ENCODE peak calls at places on chromosomes 6 and 20, in five cellular contexts. One of them, this sample, is unnamed. For H3K27me3 and H3K36me3, the result is how much of the 10 kb centered on the place peaks cover.

GRCh38 chr20:16106191-16106849 is 466.9 kb downstream of the KIF16B start:
- DNase-seq in GM12878: no peak
- DNase-seq in CD8-positive, alpha-beta T cell: no peak
- DNase-seq in neural progenitor cell: no peak
- DNase-seq in BE2C: no peak
- DNase-seq in this sample: no peak

GRCh38 chr20:63434599-63435378 is 37.7 kb downstream of the KCNQ2 start:
- DNase-seq in GM12878: peak
- DNase-seq in CD8-positive, alpha-beta T cell: peak
- DNase-seq in neural progenitor cell: peak
- DNase-seq in BE2C: peak
- DNase-seq in this sample: peak

GRCh38 chr20:32970973-32971300 is 33.3 kb downstream of the SUN5 start:
- DNase-seq in GM12878: no peak
- DNase-seq in CD8-positive, alpha-beta T cell: no peak
- DNase-seq in neural progenitor cell: no peak
- DNase-seq in BE2C: no peak
- DNase-seq in this sample: no peak

GRCh38 chr6:36731622-36732310 is 34.1 kb downstream of the RAB44 start:
- DNase-seq in GM12878: no peak
- DNase-seq in CD8-positive, alpha-beta T cell: no peak
- DNase-seq in neural progenitor cell: no peak
- DNase-seq in BE2C: no peak
- DNase-seq in this sample: no peak

GRCh38 chr6:73372516-73372915 is 2.8 kb upstream of the OOEP start:
- DNase-seq in GM12878: no peak
- DNase-seq in CD8-positive, alpha-beta T cell: no peak
- DNase-seq in neural progenitor cell: no peak
- DNase-seq in BE2C: no peak
- DNase-seq in this sample: no peak

GRCh38 chr20:32437391-32438074 is 79.4 kb downstream of the ASXL1 start:
- DNase-seq in GM12878: no peak
- DNase-seq in CD8-positive, alpha-beta T cell: no peak
- DNase-seq in neural progenitor cell: no peak
- DNase-seq in BE2C: no peak
- DNase-seq in this sample: peak

GRCh38 chr6:112282217-112282616 is 27.9 kb upstream of the LAMA4 start:
- DNase-seq in GM12878: no peak
- DNase-seq in CD8-positive, alpha-beta T cell: no peak
- DNase-seq in neural progenitor cell: peak
- DNase-seq in BE2C: peak
- DNase-seq in this sample: peak

GRCh38 chr6:38151580-38152500 is 332.3 kb downstream of the ZFAND3 start:
- DNase-seq in GM12878: no peak
- DNase-seq in CD8-positive, alpha-beta T cell: no peak
- DNase-seq in neural progenitor cell: no peak
- DNase-seq in BE2C: no peak
- DNase-seq in this sample: no peak

GRCh38 chr6:35453236-35453635 is 1.1 kb downstream of the FANCE start:
- DNase-seq in GM12878: no peak
- DNase-seq in CD8-positive, alpha-beta T cell: no peak
- DNase-seq in neural progenitor cell: no peak
- DNase-seq in BE2C: no peak
- DNase-seq in this sample: no peak

GRCh38 chr6:4167123-4167522 is 31.7 kb upstream of the ECI2 start:
- DNase-seq in GM12878: no peak
- DNase-seq in CD8-positive, alpha-beta T cell: no peak
- DNase-seq in neural progenitor cell: no peak
- DNase-seq in BE2C: no peak
- DNase-seq in this sample: no peak

GRCh38 chr20:59931511-59932312 is 1.7 kb downstream of the SYCP2 start:
- DNase-seq in GM12878: no peak
- DNase-seq in CD8-positive, alpha-beta T cell: no peak
- DNase-seq in neural progenitor cell: no peak
- DNase-seq in BE2C: no peak
- DNase-seq in this sample: no peak

GRCh38 chr6:81933648-81934047 is 181.2 kb upstream of the TENT5A start:
- DNase-seq in GM12878: no peak
- DNase-seq in CD8-positive, alpha-beta T cell: no peak
- DNase-seq in neural progenitor cell: no peak
- DNase-seq in BE2C: no peak
- DNase-seq in this sample: no peak

GRCh38 chr6:19754686-19755085 is 82.5 kb upstream of the ID4 start:
- DNase-seq in GM12878: no peak
- DNase-seq in CD8-positive, alpha-beta T cell: no peak
- DNase-seq in neural progenitor cell: no peak
- DNase-seq in BE2C: no peak
- DNase-seq in this sample: no peak

GRCh38 chr6:54988576-54988975 is 142.0 kb downstream of the FAM83B start:
- DNase-seq in GM12878: no peak
- DNase-seq in CD8-positive, alpha-beta T cell: no peak
- DNase-seq in neural progenitor cell: no peak
- DNase-seq in BE2C: no peak
- DNase-seq in this sample: no peak

GRCh38 chr6:55069132-55069781 is 105.1 kb upstream of the HCRTR2 start:
- DNase-seq in GM12878: no peak
- DNase-seq in CD8-positive, alpha-beta T cell: no peak
- DNase-seq in neural progenitor cell: peak
- DNase-seq in BE2C: peak
- DNase-seq in this sample: no peak

GRCh38 chr6:100673641-100674040 is 207.5 kb downstream of the ASCC3 start:
- DNase-seq in GM12878: no peak
- DNase-seq in CD8-positive, alpha-beta T cell: no peak
- DNase-seq in neural progenitor cell: peak
- DNase-seq in BE2C: no peak
- DNase-seq in this sample: no peak

GRCh38 chr6:141562181-141562800 is 570.4 kb upstream of the GJE1 start:
- DNase-seq in GM12878: no peak
- DNase-seq in CD8-positive, alpha-beta T cell: peak
- DNase-seq in neural progenitor cell: peak
- DNase-seq in BE2C: peak
- DNase-seq in this sample: peak

GRCh38 chr6:33082702-33083101 is 6.9 kb downstream of the HLA-DPB1 start:
- DNase-seq in GM12878: no peak
- DNase-seq in CD8-positive, alpha-beta T cell: no peak
- DNase-seq in neural progenitor cell: peak
- DNase-seq in BE2C: no peak
- DNase-seq in this sample: no peak

GRCh38 chr6:123016431-123017110 is 20.5 kb downstream of the CLVS2 start:
- DNase-seq in GM12878: no peak
- DNase-seq in CD8-positive, alpha-beta T cell: no peak
- DNase-seq in neural progenitor cell: peak
- DNase-seq in BE2C: no peak
- DNase-seq in this sample: no peak

GRCh38 chr20:24700166-24700860 is 230.9 kb downstream of the SYNDIG1 start:
- DNase-seq in GM12878: no peak
- DNase-seq in CD8-positive, alpha-beta T cell: no peak
- DNase-seq in neural progenitor cell: no peak
- DNase-seq in BE2C: no peak
- DNase-seq in this sample: peak

GRCh38 chr6:100880901-100881706 is at the start of gene ASCC3:
- DNase-seq in GM12878: peak
- DNase-seq in CD8-positive, alpha-beta T cell: peak
- DNase-seq in neural progenitor cell: peak
- DNase-seq in BE2C: peak
- DNase-seq in this sample: peak

GRCh38 chr6:159380104-159380503 is 210.9 kb downstream of the FNDC1 start:
- DNase-seq in GM12878: no peak
- DNase-seq in CD8-positive, alpha-beta T cell: no peak
- DNase-seq in neural progenitor cell: no peak
- DNase-seq in BE2C: no peak
- DNase-seq in this sample: no peak

GRCh38 chr20:35135867-35136586 is 11.1 kb downstream of the EDEM2 start:
- DNase-seq in GM12878: no peak
- DNase-seq in CD8-positive, alpha-beta T cell: no peak
- DNase-seq in neural progenitor cell: no peak
- DNase-seq in BE2C: no peak
- DNase-seq in this sample: peak

GRCh38 chr20:61806314-61806713 is 259.4 kb downstream of the TAF4 start:
- DNase-seq in GM12878: no peak
- DNase-seq in CD8-positive, alpha-beta T cell: no peak
- DNase-seq in neural progenitor cell: no peak
- DNase-seq in BE2C: no peak
- DNase-seq in this sample: no peak
- H3K27me3 ChIP-seq in GM12878: under half
- H3K27me3 ChIP-seq in CD8-positive, alpha-beta T cell: under half
- H3K27me3 ChIP-seq in neural progenitor cell: under half
- H3K27me3 ChIP-seq in BE2C: half or more
- H3K27me3 ChIP-seq in this sample: under half

GRCh38 chr20:17619351-17620093 is 49.6 kb downstream of the DSTN start:
- DNase-seq in GM12878: no peak
- DNase-seq in CD8-positive, alpha-beta T cell: no peak
- DNase-seq in neural progenitor cell: no peak
- DNase-seq in BE2C: no peak
- DNase-seq in this sample: peak

GRCh38 chr20:17617212-17617867 is 47.5 kb downstream of the DSTN start:
- DNase-seq in GM12878: no peak
- DNase-seq in CD8-positive, alpha-beta T cell: peak
- DNase-seq in neural progenitor cell: peak
- DNase-seq in BE2C: peak
- DNase-seq in this sample: peak

GRCh38 chr20:17616480-17617211 is 46.8 kb downstream of the DSTN start:
- DNase-seq in GM12878: no peak
- DNase-seq in CD8-positive, alpha-beta T cell: no peak
- DNase-seq in neural progenitor cell: no peak
- DNase-seq in BE2C: no peak
- DNase-seq in this sample: peak

GRCh38 chr20:17618673-17619013 is 48.8 kb downstream of the DSTN start:
- DNase-seq in GM12878: no peak
- DNase-seq in CD8-positive, alpha-beta T cell: no peak
- DNase-seq in neural progenitor cell: no peak
- DNase-seq in BE2C: no peak
- DNase-seq in this sample: no peak

DNA sequence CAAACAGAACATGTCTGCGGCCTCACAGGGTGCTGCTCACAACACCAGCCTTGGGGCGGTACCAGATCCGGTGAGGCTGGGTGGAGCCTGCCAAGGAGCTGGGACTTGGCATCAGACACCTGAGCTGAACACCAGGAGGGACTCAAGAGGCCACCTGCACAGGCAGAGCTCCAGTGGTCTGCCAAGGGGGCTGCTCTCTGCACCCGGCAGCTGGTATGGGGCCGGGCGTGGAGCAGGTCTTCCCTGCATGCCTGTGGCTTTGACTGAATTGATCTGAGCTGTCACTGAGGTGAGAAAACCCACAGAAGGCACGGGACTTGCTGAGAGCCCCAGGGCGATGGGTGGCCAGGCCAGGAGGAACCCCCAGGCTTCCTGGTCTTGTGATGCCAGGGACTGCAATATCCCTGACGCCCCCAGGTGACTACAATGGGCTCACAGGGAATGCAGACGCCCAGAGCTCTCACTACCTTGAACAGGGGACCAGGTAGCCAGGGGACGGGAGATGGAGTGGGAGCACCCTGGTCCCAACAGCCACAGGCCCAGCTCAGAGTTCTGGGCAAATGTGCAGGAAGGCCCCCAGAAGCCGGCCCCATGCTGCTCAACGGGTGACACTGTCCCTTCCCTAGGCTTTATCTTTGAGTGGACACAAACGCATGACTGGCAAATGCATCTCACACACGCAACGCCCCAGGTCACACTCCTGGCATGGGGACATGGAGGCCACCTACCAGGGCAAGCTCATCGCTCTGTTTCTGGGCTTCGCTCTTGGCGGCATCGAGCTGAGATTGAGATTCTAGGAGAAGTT is 48.2 kb downstream of the DSTN start:
- DNase-seq in GM12878: no peak
- DNase-seq in CD8-positive, alpha-beta T cell: no peak
- DNase-seq in neural progenitor cell: no peak
- DNase-seq in BE2C: no peak
- DNase-seq in this sample: peak
- TF ChIP-seq CTCF in GM12878: no peak
- TF ChIP-seq CTCF in CD8-positive, alpha-beta T cell: peak
- TF ChIP-seq CTCF in neural progenitor cell: no peak
- TF ChIP-seq CTCF in BE2C: no peak
- TF ChIP-seq CTCF in this sample: no peak

GRCh38 chr6:149723771-149724417 is 6.0 kb upstream of the LATS1 start:
- DNase-seq in GM12878: no peak
- DNase-seq in CD8-positive, alpha-beta T cell: peak
- DNase-seq in neural progenitor cell: peak
- DNase-seq in BE2C: peak
- DNase-seq in this sample: no peak

GRCh38 chr6:149723262-149723661 is 5.4 kb upstream of the LATS1 start:
- DNase-seq in GM12878: no peak
- DNase-seq in CD8-positive, alpha-beta T cell: no peak
- DNase-seq in neural progenitor cell: no peak
- DNase-seq in BE2C: no peak
- DNase-seq in this sample: no peak

GRCh38 chr6:149728499-149729234 is 10.8 kb upstream of the LATS1 start:
- DNase-seq in GM12878: no peak
- DNase-seq in CD8-positive, alpha-beta T cell: no peak
- DNase-seq in neural progenitor cell: no peak
- DNase-seq in BE2C: no peak
- DNase-seq in this sample: no peak

GRCh38 chr6:149725785-149726184 is 7.9 kb upstream of the LATS1 start:
- DNase-seq in GM12878: no peak
- DNase-seq in CD8-positive, alpha-beta T cell: no peak
- DNase-seq in neural progenitor cell: no peak
- DNase-seq in BE2C: no peak
- DNase-seq in this sample: no peak

GRCh38 chr6:149727793-149728498 is 10.0 kb upstream of the LATS1 start:
- DNase-seq in GM12878: no peak
- DNase-seq in CD8-positive, alpha-beta T cell: no peak
- DNase-seq in neural progenitor cell: no peak
- DNase-seq in BE2C: no peak
- DNase-seq in this sample: no peak
- H3K36me3 ChIP-seq in GM12878: under half
- H3K36me3 ChIP-seq in CD8-positive, alpha-beta T cell: under half
- H3K36me3 ChIP-seq in neural progenitor cell: under half
- H3K36me3 ChIP-seq in BE2C: half or more
- H3K36me3 ChIP-seq in this sample: under half

GRCh38 chr20:49784291-49784690 is 28.3 kb upstream of the SLC9A8 start:
- DNase-seq in GM12878: no peak
- DNase-seq in CD8-positive, alpha-beta T cell: no peak
- DNase-seq in neural progenitor cell: no peak
- DNase-seq in BE2C: no peak
- DNase-seq in this sample: no peak

GRCh38 chr20:49786226-49786625 is 26.4 kb upstream of the SLC9A8 start:
- DNase-seq in GM12878: peak
- DNase-seq in CD8-positive, alpha-beta T cell: no peak
- DNase-seq in neural progenitor cell: no peak
- DNase-seq in BE2C: no peak
- DNase-seq in this sample: no peak

GRCh38 chr20:49785149-49785850 is 27.3 kb upstream of the SLC9A8 start:
- DNase-seq in GM12878: no peak
- DNase-seq in CD8-positive, alpha-beta T cell: no peak
- DNase-seq in neural progenitor cell: no peak
- DNase-seq in BE2C: no peak
- DNase-seq in this sample: no peak

GRCh38 chr20:49786671-49787370 is 25.8 kb upstream of the SLC9A8 start:
- DNase-seq in GM12878: no peak
- DNase-seq in CD8-positive, alpha-beta T cell: no peak
- DNase-seq in neural progenitor cell: no peak
- DNase-seq in BE2C: no peak
- DNase-seq in this sample: no peak

DNA sequence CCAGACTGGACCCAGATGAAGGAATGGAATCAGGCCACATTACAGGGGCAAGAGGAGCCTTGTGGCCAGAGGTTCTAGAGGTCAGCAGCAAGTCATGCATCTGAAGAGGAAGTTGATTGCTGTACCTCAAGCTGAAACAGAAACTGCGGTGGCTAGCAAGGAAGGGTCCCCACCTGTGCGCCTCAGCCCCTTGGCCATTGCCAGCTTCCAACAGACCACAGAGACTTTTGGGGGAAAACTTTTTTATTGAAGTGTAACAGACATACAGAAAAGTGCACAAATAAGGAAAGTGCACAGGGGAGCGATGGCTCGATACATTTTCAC is 26.8 kb upstream of the SLC9A8 start:
- DNase-seq in GM12878: peak
- DNase-seq in CD8-positive, alpha-beta T cell: no peak
- DNase-seq in neural progenitor cell: no peak
- DNase-seq in BE2C: no peak
- DNase-seq in this sample: no peak
- H3K27me3 ChIP-seq in GM12878: under half
- H3K27me3 ChIP-seq in CD8-positive, alpha-beta T cell: under half
- H3K27me3 ChIP-seq in neural progenitor cell: under half
- H3K27me3 ChIP-seq in BE2C: under half
- H3K27me3 ChIP-seq in this sample: under half

This sample was measured in right atrium auricular region.